ENCODE peak calls at places on chromosome 17, in four cellular contexts. U is HepG2, T is GM12878, X is K562. Z is an unnamed sample.

GRCh38 chr17:2378905-2379304 is 22.0 kb downstream of the MNT start:
- DNase-seq in T (no peak), X (no peak), U (no peak), Z (no peak)

GRCh38 chr17:34241062-34241461 is 14.0 kb upstream of the CCL2 start:
- DNase-seq in U (no peak), T (no peak), X (no peak), Z (no peak)

GRCh38 chr17:50708050-50709000 is 611 bp upstream of the ANKRD40 start:
- DNase-seq in T (peak; percentile 17), X (no peak), U (no peak), Z (no peak)

GRCh38 chr17:76968707-76969597 is 100.7 kb downstream of the MGAT5B start:
- DNase-seq in T (no peak), U (no peak), X (no peak), Z (peak; percentile 96)

GRCh38 chr17:19958023-19958422 is 19.6 kb downstream of the AKAP10 start:
- DNase-seq in U (peak; percentile 31), X (no peak), T (no peak), Z (no peak)

GRCh38 chr17:33015716-33016346 is 24.2 kb downstream of the SPACA3 start:
- DNase-seq in X (no peak), U (no peak), T (no peak), Z (no peak)

GRCh38 chr17:72399608-72400487 is 279.0 kb downstream of the SOX9 start:
- DNase-seq in U (peak; percentile 100), X (no peak), T (no peak), Z (no peak)

GRCh38 chr17:66549731-66550207 is 247.4 kb downstream of the PRKCA start:
- DNase-seq in U (no peak), X (no peak), T (no peak), Z (no peak)

GRCh38 chr17:67503184-67503583 is 126.1 kb downstream of the PITPNC1 start:
- DNase-seq in X (no peak), U (no peak), T (no peak), Z (no peak)

GRCh38 chr17:82403662-82404660 is 14.2 kb upstream of the HEXD start:
- DNase-seq in T (no peak), U (no peak), X (no peak), Z (no peak)

GRCh38 chr17:44214230-44214494 is 5.3 kb downstream of the UBTF start:
- DNase-seq in X (no peak), T (no peak), U (no peak), Z (no peak)

GRCh38 chr17:4892499-4893221 is 6.7 kb upstream of the C17orf107 start:
- DNase-seq in U (no peak), T (no peak), X (no peak), Z (no peak)

GRCh38 chr17:49723423-49723822 is 15.7 kb upstream of the SLC35B1 start:
- DNase-seq in T (no peak), U (no peak), X (no peak), Z (no peak)

GRCh38 chr17:62600805-62601204 is 26.7 kb upstream of the MRC2 start:
- DNase-seq in X (no peak), U (no peak), T (no peak), Z (no peak)

GRCh38 chr17:14143678-14144077 is 74.4 kb downstream of the COX10 start:
- DNase-seq in U (no peak), X (no peak), T (no peak), Z (no peak)

GRCh38 chr17:19338031-19338990 is 24.2 kb downstream of the B9D1 start:
- DNase-seq in T (no peak), X (peak; percentile 56), U (peak; percentile 97), Z (peak; percentile 76)

GRCh38 chr17:1786708-1787107 is 24.8 kb downstream of the SERPINF1 start:
- DNase-seq in T (no peak), U (no peak), X (no peak), Z (no peak)

GRCh38 chr17:18326039-18326438 is 10.9 kb downstream of the SMCR8 start:
- DNase-seq in X (no peak), U (no peak), T (no peak), Z (no peak)

GRCh38 chr17:42833771-42834422 is 700 bp downstream of the PSME3 start:
- DNase-seq in U (no peak), X (no peak), T (no peak), Z (no peak)

GRCh38 chr17:80815151-80815561 is 176.5 kb upstream of the CHMP6 start:
- DNase-seq in U (no peak), T (no peak), X (no peak), Z (no peak)

GRCh38 chr17:77453613-77454559 is 313.1 kb downstream of the SEC14L1 start:
- DNase-seq in U (peak; percentile 98), X (peak; percentile 62), T (no peak), Z (no peak)

GRCh38 chr17:77409282-77410161 is 268.8 kb downstream of the SEC14L1 start:
- DNase-seq in U (no peak), T (no peak), X (no peak), Z (peak; percentile 70)

GRCh38 chr17:76120658-76121008 is 17.0 kb upstream of the EXOC7 start:
- DNase-seq in T (no peak), U (no peak), X (peak; percentile 55), Z (no peak)

GRCh38 chr17:81153340-81153803 is 11.9 kb upstream of the PVALEF start:
- DNase-seq in U (no peak), X (peak; percentile 70), T (no peak), Z (no peak)

GRCh38 chr17:42399948-42400843 is 12.0 kb upstream of the STAT3 start:
- DNase-seq in U (no peak), T (no peak), X (no peak), Z (no peak)

GRCh38 chr17:65530158-65530984 is 31.1 kb downstream of the AXIN2 start:
- DNase-seq in T (no peak), X (no peak), U (no peak), Z (no peak)

GRCh38 chr17:67244621-67245072 is 349 bp downstream of the HELZ start:
- DNase-seq in U (no peak), X (peak; percentile 76), T (no peak), Z (peak; percentile 23)

GRCh38 chr17:72151565-72152391 is 31.0 kb downstream of the SOX9 start:
- DNase-seq in T (no peak), X (peak; percentile 10), U (peak; percentile 97), Z (peak; percentile 18)

GRCh38 chr17:77686903-77687302 is 271.6 kb upstream of the TNRC6C start:
- DNase-seq in T (no peak), U (no peak), X (no peak), Z (no peak)

GRCh38 chr17:76633628-76634328 is 9.8 kb downstream of the ST6GALNAC1 start:
- DNase-seq in T (no peak), U (peak; percentile 80), X (no peak), Z (no peak)

GRCh38 chr17:4199818-4200402 is 56.9 kb downstream of the CYB5D2 start:
- DNase-seq in T (no peak), X (peak; percentile 51), U (peak; percentile 36), Z (peak; percentile 46)

DNA sequence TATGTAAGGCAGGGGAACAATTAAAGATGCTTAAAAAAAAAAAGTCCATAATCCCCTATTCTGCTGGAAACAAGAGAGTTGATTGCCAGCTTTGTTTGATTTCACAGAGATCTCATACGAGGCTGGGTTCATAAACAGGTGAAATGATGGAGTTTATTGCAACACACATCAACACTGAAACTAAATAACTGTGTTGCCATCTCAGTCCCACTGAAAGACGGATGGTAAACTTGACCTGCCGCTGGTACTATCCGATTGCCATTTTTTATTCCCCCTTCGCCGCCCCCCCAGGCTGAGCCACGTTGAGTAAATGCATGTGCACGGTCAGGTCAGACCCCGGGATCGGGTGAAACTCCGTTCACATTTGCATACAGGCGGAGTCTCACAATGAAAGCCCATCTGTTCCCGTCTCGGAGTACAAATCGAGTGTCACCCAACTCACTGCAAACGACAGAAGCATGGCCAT is 119.2 kb downstream of the SKAP1 start:
- DNase-seq in U (no peak), T (no peak), X (peak; percentile 14), Z (peak; percentile 39)
- TF ChIP-seq ATF3 in U (no peak), T (no peak), X (no peak), Z (no peak)

GRCh38 chr17:78724544-78724943 is 57.5 kb downstream of the CYTH1 start:
- DNase-seq in X (no peak), U (no peak), T (no peak), Z (no peak)
- TF ChIP-seq CTCF in X (no peak), U (no peak), T (no peak), Z (no peak)

DNA sequence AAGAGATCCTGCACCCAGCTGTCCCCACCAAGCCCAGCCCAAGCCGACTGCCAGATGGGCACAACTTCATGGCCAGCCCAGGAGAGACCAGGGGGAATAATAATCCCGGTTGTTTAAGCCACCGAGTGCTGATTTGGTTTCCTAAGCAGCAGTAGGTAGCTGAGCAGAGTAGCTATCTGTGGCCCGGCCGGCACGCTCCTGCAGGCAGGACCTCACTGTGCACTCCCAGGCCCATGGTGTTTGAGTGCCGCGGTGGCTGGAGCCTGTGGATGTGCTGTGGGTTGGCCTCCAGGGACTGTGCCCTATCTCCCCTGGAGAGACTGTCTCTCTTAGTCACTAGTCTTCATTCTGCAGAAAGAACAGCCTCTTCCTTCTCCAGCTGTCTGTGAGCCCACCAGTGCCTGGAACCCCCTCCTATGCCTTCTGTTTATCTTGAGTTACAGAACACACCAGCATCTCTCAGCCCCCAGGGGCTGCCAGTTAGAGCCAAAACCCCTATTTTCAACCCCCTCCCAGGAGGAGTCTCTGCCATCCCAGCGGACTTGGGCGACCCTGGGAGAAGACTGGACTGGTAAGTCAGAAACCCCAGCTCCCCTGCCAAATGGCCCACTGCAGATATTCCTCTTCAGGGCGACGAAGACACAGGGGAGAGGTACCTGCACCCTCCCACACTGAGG is 152.0 kb downstream of the SDK2 start:
- DNase-seq in X (no peak), T (no peak), U (no peak), Z (no peak)
- TF ChIP-seq TCF7 in X (no peak), T (no peak), U (no peak), Z (no peak)

GRCh38 chr17:7147772-7148171 is 31.4 kb downstream of the ASGR1 start:
- DNase-seq in U (peak; percentile 52), X (no peak), T (no peak), Z (no peak)

GRCh38 chr17:7144203-7144602 is 29.6 kb upstream of the ASGR2 start:
- DNase-seq in X (no peak), T (no peak), U (no peak), Z (no peak)

GRCh38 chr17:7141824-7142223 is 27.2 kb upstream of the ASGR2 start:
- DNase-seq in T (no peak), X (no peak), U (no peak), Z (no peak)

GRCh38 chr17:7146115-7146514 is 31.5 kb upstream of the ASGR2 start:
- DNase-seq in X (no peak), T (no peak), U (no peak), Z (no peak)
- TF ChIP-seq ATF3 in X (no peak), T (no peak), U (no peak), Z (no peak)

DNA sequence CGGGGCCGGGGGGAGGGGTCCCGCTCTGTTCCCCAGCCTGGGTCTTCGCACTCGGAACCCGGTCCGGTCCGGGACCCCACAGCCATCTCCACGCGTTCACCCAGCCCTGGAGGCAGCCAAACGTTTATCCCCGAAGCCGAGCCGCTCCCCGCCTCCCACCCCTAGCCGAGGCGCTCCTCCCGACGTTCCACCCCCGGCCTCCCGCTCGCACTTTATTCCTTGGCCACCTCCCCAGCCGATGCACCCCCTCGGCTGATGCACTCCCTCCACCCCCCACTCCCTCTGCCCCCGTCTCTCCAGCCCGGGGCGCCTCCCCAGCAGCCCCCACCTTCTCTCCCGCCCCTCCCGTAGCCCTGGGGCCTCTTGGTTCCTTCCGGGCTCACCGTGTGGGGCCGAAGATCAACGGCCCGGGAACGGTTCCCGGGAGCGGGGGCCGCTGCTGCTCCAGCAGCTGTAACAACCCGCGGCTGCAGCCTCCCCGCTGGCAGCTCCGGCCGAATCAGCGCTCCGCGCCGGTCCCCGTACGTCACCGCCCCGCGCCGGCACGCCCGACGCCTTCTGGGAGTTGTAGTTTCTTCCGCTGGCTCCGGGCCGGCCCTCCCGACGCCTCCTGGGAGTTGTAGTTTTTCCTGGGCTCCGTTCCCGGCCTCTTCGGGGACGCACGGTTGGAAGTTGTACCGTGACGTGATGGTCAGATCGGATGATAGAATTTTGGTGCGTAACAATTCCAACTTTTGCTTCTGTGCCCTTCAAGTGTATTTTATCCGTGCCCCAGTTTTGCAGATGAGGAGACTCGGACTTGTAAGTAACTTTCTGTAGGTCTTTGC is at the start of the genes LRRC3C and ORMDL3:
- DNase-seq in T (no peak), U (peak; percentile 94), X (peak; percentile 91), Z (peak; percentile 96)
- TF ChIP-seq CTCF in T (no peak), U (no peak), X (no peak), Z (no peak)

Z was measured in WTC11.